ENCODE peak calls at places on chromosomes 1 and 21, in five cellular contexts. X is stomach, N is fibroblast of the aortic adventitia, B is OCI-LY7, L is GM12865. D is an unnamed sample.

GRCh38 chr1:1210726-1211540 is 3.0 kb downstream of the TNFRSF4 start:
- DNase-seq in X (no peak), N (no peak), B (no peak), L (no peak), D (no peak)

GRCh38 chr1:216144661-216145450 is 278.4 kb downstream of the USH2A start:
- DNase-seq in X (no peak), N (no peak), B (no peak), L (no peak), D (no peak)

GRCh38 chr1:56776581-56776980 is 42.6 kb downstream of the FYB2 start:
- DNase-seq in X (no peak), N (no peak), B (no peak), L (no peak), D (no peak)

GRCh38 chr1:52706941-52707926 is 9.1 kb upstream of the COA7 start:
- DNase-seq in X (no peak), N (no peak), B (no peak), L (no peak), D (no peak)

GRCh38 chr1:46622341-46622740 is 5.7 kb upstream of the MOB3C start:
- DNase-seq in X (peak), N (peak), B (peak), L (no peak), D (no peak)

GRCh38 chr1:76015478-76016103 is 59.0 kb upstream of the ST6GALNAC3 start:
- DNase-seq in X (no peak), N (no peak), B (no peak), L (no peak), D (no peak)

GRCh38 chr1:164735315-164736052 is 176.5 kb downstream of the PBX1 start:
- DNase-seq in X (no peak), N (peak), B (no peak), L (no peak), D (no peak)

GRCh38 chr1:23636009-23636408 is 55.6 kb upstream of the RPL11 start:
- DNase-seq in X (no peak), N (no peak), B (no peak), L (no peak), D (no peak)

GRCh38 chr1:155847823-155848529 is 9.0 kb downstream of the GON4L start:
- DNase-seq in X (no peak), N (no peak), B (no peak), L (no peak), D (no peak)

GRCh38 chr1:66761273-66761672 is 9.0 kb downstream of the DYNLT5 start:
- DNase-seq in X (no peak), N (peak), B (no peak), L (no peak), D (no peak)

GRCh38 chr1:201493757-201494617 is 12.9 kb downstream of the CSRP1 start:
- DNase-seq in X (peak), N (peak), B (no peak), L (no peak), D (no peak)

GRCh38 chr1:170711682-170712081 is 47.8 kb downstream of the PRRX1 start:
- DNase-seq in X (no peak), N (peak), B (no peak), L (no peak), D (no peak)

GRCh38 chr1:29259802-29260441 is 23.6 kb downstream of the PTPRU start:
- DNase-seq in X (peak), N (peak), B (no peak), L (no peak), D (peak)

GRCh38 chr21:29335720-29336119 is 37.0 kb downstream of the BACH1 start:
- DNase-seq in X (no peak), N (peak), B (no peak), L (no peak), D (no peak)

GRCh38 chr1:3809680-3810079 is 13.4 kb upstream of the LRRC47 start:
- DNase-seq in X (no peak), N (no peak), B (no peak), L (no peak), D (no peak)

GRCh38 chr1:73783367-73783766 is 414.6 kb downstream of the LRRIQ3 start:
- DNase-seq in X (no peak), N (peak), B (no peak), L (no peak), D (no peak)

GRCh38 chr21:44432841-44433790 is 22.2 kb upstream of the LRRC3 start:
- DNase-seq in X (no peak), N (no peak), B (no peak), L (no peak), D (no peak)

GRCh38 chr1:243559575-243560172 is 290.4 kb downstream of the AKT3 start:
- DNase-seq in X (no peak), N (no peak), B (no peak), L (no peak), D (no peak)

GRCh38 chr1:97071163-97071562 is 349.6 kb downstream of the PTBP2 start:
- DNase-seq in X (no peak), N (peak), B (no peak), L (no peak), D (no peak)

GRCh38 chr1:33060579-33061083 is 20.3 kb upstream of the AZIN2 start:
- DNase-seq in X (no peak), N (peak), B (no peak), L (no peak), D (no peak)

GRCh38 chr1:100476736-100477135 is 61.2 kb upstream of the GPR88 start:
- DNase-seq in X (no peak), N (no peak), B (no peak), L (no peak), D (no peak)

GRCh38 chr1:204882479-204882878 is 11.8 kb downstream of the NFASC start:
- DNase-seq in X (peak), N (no peak), B (no peak), L (no peak), D (no peak)

GRCh38 chr1:232038704-232039103 is 412.1 kb downstream of the DISC1 start:
- DNase-seq in X (no peak), N (no peak), B (no peak), L (no peak), D (no peak)

GRCh38 chr1:233635765-233636502 is 22.0 kb downstream of the KCNK1 start:
- DNase-seq in X (peak), N (no peak), B (no peak), L (no peak), D (no peak)

GRCh38 chr21:42973309-42973990 is 912 bp upstream of the PKNOX1 start:
- DNase-seq in X (no peak), N (no peak), B (no peak), L (no peak), D (no peak)

GRCh38 chr1:56484695-56485094 is 94.7 kb downstream of the PLPP3 start:
- DNase-seq in X (no peak), N (no peak), B (no peak), L (no peak), D (no peak)

GRCh38 chr1:52365746-52366516 is at the start of gene CC2D1B:
- DNase-seq in X (peak), N (peak), B (peak), L (peak), D (peak)

GRCh38 chr1:2547210-2548067 is 8.7 kb upstream of the TNFRSF14 start:
- DNase-seq in X (no peak), N (no peak), B (peak), L (peak), D (peak)

GRCh38 chr1:50099654-50100053 is 9.1 kb upstream of the ELAVL4 start:
- DNase-seq in X (no peak), N (no peak), B (no peak), L (no peak), D (no peak)

GRCh38 chr1:116067564-116067887 is 43.7 kb upstream of the MAB21L3 start:
- DNase-seq in X (no peak), N (peak), B (no peak), L (no peak), D (no peak)

GRCh38 chr21:24590261-24590660 is 1017.0 kb downstream of the MRPL39 start:
- DNase-seq in X (no peak), N (no peak), B (no peak), L (no peak), D (no peak)

GRCh38 chr1:215835951-215836350 is 268.8 kb downstream of the KCTD3 start:
- DNase-seq in X (no peak), N (peak), B (no peak), L (no peak), D (no peak)

GRCh38 chr1:207911983-207912760 is 1.2 kb upstream of the CD34 start:
- DNase-seq in X (no peak), N (no peak), B (no peak), L (no peak), D (no peak)

GRCh38 chr1:67664048-67664447 is 21.0 kb upstream of the GADD45A start:
- DNase-seq in X (no peak), N (no peak), B (no peak), L (no peak), D (no peak)

GRCh38 chr1:29695809-29696208 is 459.5 kb downstream of the PTPRU start:
- DNase-seq in X (no peak), N (no peak), B (no peak), L (no peak), D (no peak)

GRCh38 chr1:20712210-20712577 is 5.6 kb downstream of the KIF17 start:
- DNase-seq in X (no peak), N (no peak), B (no peak), L (no peak), D (no peak)

GRCh38 chr1:226643167-226643566 is 94.6 kb downstream of the STUM start:
- DNase-seq in X (no peak), N (no peak), B (peak), L (peak), D (peak)

GRCh38 chr21:33063365-33063883 is 6.5 kb upstream of the OLIG1 start:
- DNase-seq in X (no peak), N (no peak), B (no peak), L (no peak), D (no peak)
- TF ChIP-seq CTCF in X (no peak), N (no peak), B (no peak), L (no peak), D (no peak)

GRCh38 chr21:23162213-23162946 is 2164.2 kb downstream of the NCAM2 start:
- DNase-seq in X (no peak), N (no peak), B (no peak), L (no peak), D (no peak)

GRCh38 chr21:23155281-23155680 is 2157.1 kb downstream of the NCAM2 start:
- DNase-seq in X (no peak), N (no peak), B (no peak), L (no peak), D (no peak)

GRCh38 chr21:23160914-23161313 is 2162.7 kb downstream of the NCAM2 start:
- DNase-seq in X (no peak), N (no peak), B (no peak), L (no peak), D (no peak)
- TF ChIP-seq CTCF in X (no peak), N (no peak), B (no peak), L (no peak), D (no peak)

GRCh38 chr1:65069186-65069585 is 78.8 kb upstream of the AK4 start:
- DNase-seq in X (no peak), N (no peak), B (no peak), L (no peak), D (no peak)
- TF ChIP-seq CTCF in X (no peak), N (no peak), B (no peak), L (no peak), D (no peak)

GRCh38 chr1:237671262-237671661 is 219.5 kb downstream of the ZP4 start:
- DNase-seq in X (no peak), N (no peak), B (no peak), L (no peak), D (no peak)

GRCh38 chr1:237677979-237678378 is 212.7 kb downstream of the ZP4 start:
- DNase-seq in X (no peak), N (no peak), B (no peak), L (peak), D (no peak)

GRCh38 chr1:237670296-237670695 is 220.4 kb downstream of the ZP4 start:
- DNase-seq in X (no peak), N (no peak), B (no peak), L (no peak), D (no peak)

GRCh38 chr1:237671935-237672334 is 218.8 kb downstream of the ZP4 start:
- DNase-seq in X (no peak), N (no peak), B (no peak), L (no peak), D (no peak)

GRCh38 chr1:237672748-237673147 is 218.0 kb downstream of the ZP4 start:
- DNase-seq in X (no peak), N (no peak), B (peak), L (peak), D (no peak)
- TF ChIP-seq CTCF in X (no peak), N (no peak), B (peak), L (no peak), D (no peak)

GRCh38 chr1:6053206-6053546 is 7.5 kb downstream of the KCNAB2 start:
- DNase-seq in X (no peak), N (no peak), B (no peak), L (no peak), D (no peak)
- TF ChIP-seq CTCF in X (no peak), N (no peak), B (peak), L (no peak), D (no peak)

GRCh38 chr1:108541856-108542255 is 18.0 kb upstream of the EEIG2 start:
- DNase-seq in X (no peak), N (peak), B (no peak), L (no peak), D (no peak)

GRCh38 chr1:108537976-108538375 is 21.9 kb upstream of the EEIG2 start:
- DNase-seq in X (no peak), N (no peak), B (no peak), L (no peak), D (no peak)

DNA sequence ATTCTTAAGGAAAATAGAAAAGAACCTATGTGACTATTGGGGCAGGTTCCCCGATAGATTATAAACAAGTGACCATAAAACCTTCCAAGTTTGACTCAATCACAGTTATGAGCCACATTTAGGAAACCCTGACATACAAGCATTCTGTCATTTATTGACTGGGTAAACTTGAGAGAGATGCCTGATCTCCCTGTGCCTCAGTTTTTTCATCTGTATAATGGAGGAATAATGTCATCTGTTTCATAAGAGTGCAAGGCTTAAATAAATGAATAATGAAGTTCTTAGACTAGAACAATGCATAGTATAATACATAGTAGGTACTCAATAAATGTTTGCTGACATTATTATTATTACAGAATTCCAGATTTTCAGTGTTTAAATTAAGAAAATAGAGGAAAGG is 18.9 kb upstream of the EEIG2 start:
- DNase-seq in X (no peak), N (no peak), B (no peak), L (no peak), D (no peak)
- TF ChIP-seq CTCF in X (no peak), N (no peak), B (no peak), L (no peak), D (no peak)

GRCh38 chr1:167698313-167698712 is 23.5 kb upstream of the MPZL1 start:
- DNase-seq in X (no peak), N (no peak), B (no peak), L (no peak), D (no peak)

GRCh38 chr1:167695150-167695549 is 26.6 kb upstream of the MPZL1 start:
- DNase-seq in X (no peak), N (no peak), B (no peak), L (no peak), D (no peak)

GRCh38 chr1:167697667-167698141 is 24.1 kb upstream of the MPZL1 start:
- DNase-seq in X (peak), N (no peak), B (no peak), L (no peak), D (no peak)

GRCh38 chr1:167694691-167695090 is 27.1 kb upstream of the MPZL1 start:
- DNase-seq in X (no peak), N (no peak), B (no peak), L (no peak), D (no peak)

GRCh38 chr1:167695756-167696561 is 25.8 kb upstream of the MPZL1 start:
- DNase-seq in X (no peak), N (no peak), B (no peak), L (no peak), D (no peak)
- TF ChIP-seq CTCF in X (no peak), N (no peak), B (no peak), L (no peak), D (no peak)

D was measured in GM13976.